ENCODE peak calls at places on chromosome 11, in six cellular contexts. W, X, I, T, D and C are unnamed samples.

GRCh38 chr11:88487646-88488045 is 150.1 kb upstream of the CTSC start:
- DNase-seq in X (no peak), T (no peak), W (no peak), D (no peak), I (no peak), C (no peak)

GRCh38 chr11:120756931-120757330 is 245.4 kb downstream of the GRIK4 start:
- DNase-seq in X (no peak), I (peak; percentile 28), W (no peak), T (no peak), D (no peak), C (no peak)

GRCh38 chr11:20161230-20161918 is 1.1 kb upstream of the DBX1 start:
- DNase-seq in I (peak; percentile 68), X (no peak), T (peak; percentile 6), D (no peak), W (no peak), C (no peak)

GRCh38 chr11:17528906-17529813 is 15.1 kb downstream of the USH1C start:
- DNase-seq in W (no peak), D (no peak), I (no peak), T (no peak), X (no peak), C (no peak)

GRCh38 chr11:128501576-128502549 is 85.5 kb downstream of the ETS1 start:
- DNase-seq in T (peak; percentile 67), D (no peak), X (no peak), W (no peak), I (peak; percentile 27), C (no peak)

GRCh38 chr11:124970925-124971324 is 16.9 kb downstream of the CCDC15 start:
- DNase-seq in W (no peak), D (no peak), T (peak; percentile 73), X (no peak), I (peak; percentile 48), C (no peak)

GRCh38 chr11:85665756-85666155 is 827 bp upstream of the CREBZF start:
- DNase-seq in D (no peak), W (no peak), I (no peak), T (no peak), X (no peak), C (no peak)

GRCh38 chr11:61968758-61969390 is 1.4 kb upstream of the FTH1 start:
- DNase-seq in D (no peak), I (no peak), X (no peak), W (no peak), T (no peak), C (no peak)

GRCh38 chr11:95337175-95337957 is 106.4 kb upstream of the SESN3 start:
- DNase-seq in X (no peak), W (peak; percentile 4), D (no peak), I (peak; percentile 90), T (peak; percentile 69), C (peak; percentile 62)

GRCh38 chr11:116844722-116845121 is 7.3 kb upstream of the APOA1 start:
- DNase-seq in X (no peak), I (no peak), D (no peak), W (no peak), T (no peak), C (no peak)

GRCh38 chr11:82403640-82404305 is 329.9 kb downstream of the FAM181B start:
- DNase-seq in W (no peak), T (no peak), X (no peak), I (no peak), D (no peak), C (no peak)

GRCh38 chr11:67351275-67352005 is 1.9 kb downstream of the POLD4 start:
- DNase-seq in W (peak; percentile 52), D (no peak), X (peak; percentile 57), T (peak; percentile 86), I (peak; percentile 79), C (peak; percentile 32)

GRCh38 chr11:11916981-11917399 is 75.2 kb downstream of the USP47 start:
- DNase-seq in X (no peak), D (no peak), I (peak; percentile 4), W (no peak), T (peak; percentile 90), C (no peak)

GRCh38 chr11:693415-693831 is 1.6 kb downstream of the DEAF1 start:
- DNase-seq in I (peak; percentile 35), W (no peak), T (peak; percentile 30), D (no peak), X (no peak), C (no peak)

GRCh38 chr11:65539401-65540289 is 14.8 kb downstream of the SCYL1 start:
- DNase-seq in I (peak; percentile 53), X (no peak), D (no peak), T (no peak), W (no peak), C (no peak)

GRCh38 chr11:78730267-78730824 is 155.7 kb upstream of the NARS2 start:
- DNase-seq in D (no peak), X (no peak), I (no peak), W (no peak), T (no peak), C (no peak)

GRCh38 chr11:130145975-130146776 is 13.4 kb upstream of the ST14 start:
- DNase-seq in X (peak; percentile 26), D (no peak), W (no peak), T (peak; percentile 46), I (no peak), C (no peak)

GRCh38 chr11:64419818-64420485 is 61.0 kb downstream of the RPS6KA4 start:
- DNase-seq in D (no peak), T (peak; percentile 75), W (no peak), I (no peak), X (no peak), C (no peak)

GRCh38 chr11:70912226-70912840 is 340.0 kb downstream of the SHANK2 start:
- DNase-seq in D (no peak), W (no peak), X (no peak), I (no peak), T (no peak), C (no peak)

GRCh38 chr11:114290503-114291239 is 5.5 kb upstream of the NNMT start:
- DNase-seq in T (peak; percentile 66), D (no peak), W (no peak), X (no peak), I (no peak), C (no peak)

GRCh38 chr11:1155274-1155693 is 2.5 kb upstream of the MUC5AC start:
- DNase-seq in T (no peak), W (no peak), I (no peak), X (no peak), D (no peak), C (no peak)

GRCh38 chr11:69157156-69157821 is 1.6 kb downstream of the SMIM38 start:
- DNase-seq in X (no peak), I (peak; percentile 87), D (no peak), W (no peak), T (peak; percentile 35), C (peak; percentile 82)

GRCh38 chr11:117915219-117915618 is 14.0 kb downstream of the TMPRSS13 start:
- DNase-seq in X (no peak), T (no peak), I (peak; percentile 29), D (no peak), W (no peak), C (no peak)

GRCh38 chr11:116162541-116163230 is 610.1 kb downstream of the BUD13 start:
- DNase-seq in X (no peak), T (no peak), I (peak; percentile 87), D (no peak), W (no peak), C (peak; percentile 10)

GRCh38 chr11:62622476-62622875 is 690 bp upstream of the B3GAT3 start:
- DNase-seq in D (no peak), X (no peak), W (no peak), I (peak; percentile 28), T (no peak), C (no peak)

GRCh38 chr11:2942872-2943710 is 13.9 kb upstream of the PHLDA2 start:
- DNase-seq in T (no peak), I (no peak), D (no peak), W (no peak), X (no peak), C (no peak)

GRCh38 chr11:46238078-46238966 is 39.1 kb upstream of the CREB3L1 start:
- DNase-seq in T (peak; percentile 57), W (peak; percentile 36), I (peak; percentile 84), D (no peak), X (no peak), C (no peak)

GRCh38 chr11:34190192-34191139 is 85.0 kb downstream of the NAT10 start:
- DNase-seq in I (no peak), D (no peak), T (no peak), X (no peak), W (no peak), C (no peak)

GRCh38 chr11:102225689-102226562 is 91.4 kb upstream of the BIRC3 start:
- DNase-seq in X (no peak), D (no peak), T (peak; percentile 96), W (no peak), I (no peak), C (no peak)

GRCh38 chr11:125404811-125405481 is 91.1 kb downstream of the FEZ1 start:
- DNase-seq in I (peak; percentile 87), X (peak; percentile 36), W (peak; percentile 57), T (peak; percentile 60), D (peak; percentile 49), C (peak; percentile 26)

GRCh38 chr11:83721286-83721685 is 435.1 kb upstream of the CCDC90B start:
- DNase-seq in D (no peak), I (no peak), W (no peak), X (peak; percentile 71), T (no peak), C (no peak)

GRCh38 chr11:69892986-69893555 is 73.9 kb upstream of the FGF3 start:
- DNase-seq in X (no peak), D (no peak), I (no peak), W (no peak), T (no peak), C (no peak)

GRCh38 chr11:45076761-45077160 is 69.7 kb upstream of the PRDM11 start:
- DNase-seq in W (no peak), X (no peak), T (no peak), I (no peak), D (no peak), C (no peak)

GRCh38 chr11:111586305-111586915 is 15.8 kb upstream of the SIK2 start:
- DNase-seq in X (peak; percentile 38), T (peak; percentile 77), W (peak; percentile 32), D (no peak), I (peak; percentile 57), C (no peak)

GRCh38 chr11:2211113-2211971 is 39.7 kb upstream of the TH start:
- DNase-seq in W (no peak), I (peak; percentile 91), D (no peak), X (no peak), T (no peak), C (no peak)

GRCh38 chr11:22069844-22070243 is 123.0 kb upstream of the ANO5 start:
- DNase-seq in T (no peak), W (no peak), I (no peak), D (no peak), X (no peak), C (no peak)